ENCODE peak calls at places on chromosomes 7 and 10, in ten cellular contexts. One of them, this sample, is unnamed.

GRCh38 chr10:78594938-78595645 is 473.7 kb upstream of the ZMIZ1 start:
- DNase-seq in NCI-H1092 treated with DMSO at 0.1 percent for 48 hours: peak; percentile 21
- DNase-seq in ecto neural progenitor cell: peak; percentile 20
- DNase-seq in NCI-H524: peak; percentile 3
- DNase-seq in stimulated activated CD4-positive, alpha-beta T cell treated with anti-CD3 and anti-CD28 coated beads, Interleukin-1b, Interleukin-23, amount 100 ng/mL, for 1 hour: no peak
- DNase-seq in EL: no peak
- DNase-seq in neural crest cell: no peak
- DNase-seq in astrocyte of the spinal cord: no peak
- DNase-seq in GM12891: no peak
- DNase-seq in amniotic stem cell: no peak
- DNase-seq in this sample: no peak

GRCh38 chr10:93718937-93719725 is 16.7 kb upstream of the FRA10AC1 start:
- DNase-seq in NCI-H524: no peak
- DNase-seq in amniotic stem cell: no peak
- DNase-seq in EL: no peak
- DNase-seq in neural crest cell: no peak
- DNase-seq in stimulated activated CD4-positive, alpha-beta T cell treated with anti-CD3 and anti-CD28 coated beads, Interleukin-1b, Interleukin-23, amount 100 ng/mL, for 1 hour: no peak
- DNase-seq in GM12891: no peak
- DNase-seq in NCI-H1092 treated with DMSO at 0.1 percent for 48 hours: no peak
- DNase-seq in astrocyte of the spinal cord: no peak
- DNase-seq in ecto neural progenitor cell: no peak
- DNase-seq in this sample: no peak

GRCh38 chr10:24114561-24114960 is 94.4 kb upstream of the KIAA1217 start:
- DNase-seq in NCI-H1092 treated with DMSO at 0.1 percent for 48 hours: no peak
- DNase-seq in neural crest cell: no peak
- DNase-seq in NCI-H524: peak; percentile 84
- DNase-seq in ecto neural progenitor cell: no peak
- DNase-seq in astrocyte of the spinal cord: no peak
- DNase-seq in GM12891: no peak
- DNase-seq in amniotic stem cell: no peak
- DNase-seq in stimulated activated CD4-positive, alpha-beta T cell treated with anti-CD3 and anti-CD28 coated beads, Interleukin-1b, Interleukin-23, amount 100 ng/mL, for 1 hour: no peak
- DNase-seq in EL: no peak
- DNase-seq in this sample: no peak

GRCh38 chr10:129058664-129059155 is 408.3 kb upstream of the MGMT start:
- DNase-seq in ecto neural progenitor cell: peak; percentile 27
- DNase-seq in GM12891: no peak
- DNase-seq in EL: no peak
- DNase-seq in NCI-H1092 treated with DMSO at 0.1 percent for 48 hours: no peak
- DNase-seq in NCI-H524: peak; percentile 2
- DNase-seq in stimulated activated CD4-positive, alpha-beta T cell treated with anti-CD3 and anti-CD28 coated beads, Interleukin-1b, Interleukin-23, amount 100 ng/mL, for 1 hour: no peak
- DNase-seq in astrocyte of the spinal cord: no peak
- DNase-seq in neural crest cell: no peak
- DNase-seq in amniotic stem cell: no peak
- DNase-seq in this sample: no peak

GRCh38 chr10:114364726-114365125 is 39.6 kb downstream of the AFAP1L2 start:
- DNase-seq in stimulated activated CD4-positive, alpha-beta T cell treated with anti-CD3 and anti-CD28 coated beads, Interleukin-1b, Interleukin-23, amount 100 ng/mL, for 1 hour: no peak
- DNase-seq in NCI-H1092 treated with DMSO at 0.1 percent for 48 hours: no peak
- DNase-seq in amniotic stem cell: no peak
- DNase-seq in EL: no peak
- DNase-seq in NCI-H524: no peak
- DNase-seq in GM12891: no peak
- DNase-seq in astrocyte of the spinal cord: no peak
- DNase-seq in ecto neural progenitor cell: no peak
- DNase-seq in neural crest cell: no peak
- DNase-seq in this sample: no peak

GRCh38 chr7:86222806-86223205 is 420.9 kb upstream of the GRM3 start:
- DNase-seq in GM12891: no peak
- DNase-seq in astrocyte of the spinal cord: no peak
- DNase-seq in NCI-H1092 treated with DMSO at 0.1 percent for 48 hours: no peak
- DNase-seq in stimulated activated CD4-positive, alpha-beta T cell treated with anti-CD3 and anti-CD28 coated beads, Interleukin-1b, Interleukin-23, amount 100 ng/mL, for 1 hour: no peak
- DNase-seq in NCI-H524: no peak
- DNase-seq in neural crest cell: no peak
- DNase-seq in EL: no peak
- DNase-seq in ecto neural progenitor cell: no peak
- DNase-seq in amniotic stem cell: no peak
- DNase-seq in this sample: no peak

GRCh38 chr10:654647-654996 is 34.8 kb downstream of the DIP2C start:
- DNase-seq in ecto neural progenitor cell: no peak
- DNase-seq in NCI-H524: no peak
- DNase-seq in astrocyte of the spinal cord: no peak
- DNase-seq in neural crest cell: no peak
- DNase-seq in stimulated activated CD4-positive, alpha-beta T cell treated with anti-CD3 and anti-CD28 coated beads, Interleukin-1b, Interleukin-23, amount 100 ng/mL, for 1 hour: no peak
- DNase-seq in NCI-H1092 treated with DMSO at 0.1 percent for 48 hours: no peak
- DNase-seq in amniotic stem cell: no peak
- DNase-seq in EL: no peak
- DNase-seq in GM12891: no peak
- DNase-seq in this sample: no peak

GRCh38 chr7:50962281-50962883 is 179.7 kb upstream of the GRB10 start:
- DNase-seq in astrocyte of the spinal cord: peak; percentile 8
- DNase-seq in ecto neural progenitor cell: no peak
- DNase-seq in stimulated activated CD4-positive, alpha-beta T cell treated with anti-CD3 and anti-CD28 coated beads, Interleukin-1b, Interleukin-23, amount 100 ng/mL, for 1 hour: no peak
- DNase-seq in NCI-H524: no peak
- DNase-seq in GM12891: no peak
- DNase-seq in NCI-H1092 treated with DMSO at 0.1 percent for 48 hours: no peak
- DNase-seq in neural crest cell: no peak
- DNase-seq in amniotic stem cell: no peak
- DNase-seq in EL: peak; percentile 14
- DNase-seq in this sample: no peak

GRCh38 chr7:130988443-130988842 is 254.4 kb upstream of the KLF14 start:
- DNase-seq in amniotic stem cell: no peak
- DNase-seq in EL: peak; percentile 6
- DNase-seq in GM12891: no peak
- DNase-seq in neural crest cell: no peak
- DNase-seq in NCI-H524: peak; percentile 4
- DNase-seq in astrocyte of the spinal cord: no peak
- DNase-seq in NCI-H1092 treated with DMSO at 0.1 percent for 48 hours: no peak
- DNase-seq in ecto neural progenitor cell: no peak
- DNase-seq in stimulated activated CD4-positive, alpha-beta T cell treated with anti-CD3 and anti-CD28 coated beads, Interleukin-1b, Interleukin-23, amount 100 ng/mL, for 1 hour: no peak
- DNase-seq in this sample: no peak

GRCh38 chr7:100072462-100072861 is 9.1 kb downstream of the ZNF3 start:
- DNase-seq in EL: no peak
- DNase-seq in amniotic stem cell: no peak
- DNase-seq in stimulated activated CD4-positive, alpha-beta T cell treated with anti-CD3 and anti-CD28 coated beads, Interleukin-1b, Interleukin-23, amount 100 ng/mL, for 1 hour: no peak
- DNase-seq in ecto neural progenitor cell: no peak
- DNase-seq in NCI-H1092 treated with DMSO at 0.1 percent for 48 hours: no peak
- DNase-seq in NCI-H524: no peak
- DNase-seq in astrocyte of the spinal cord: no peak
- DNase-seq in GM12891: no peak
- DNase-seq in neural crest cell: no peak
- DNase-seq in this sample: no peak

GRCh38 chr7:7799138-7799537 is 80.7 kb upstream of the RPA3 start:
- DNase-seq in amniotic stem cell: no peak
- DNase-seq in ecto neural progenitor cell: no peak
- DNase-seq in EL: peak; percentile 7
- DNase-seq in stimulated activated CD4-positive, alpha-beta T cell treated with anti-CD3 and anti-CD28 coated beads, Interleukin-1b, Interleukin-23, amount 100 ng/mL, for 1 hour: no peak
- DNase-seq in astrocyte of the spinal cord: no peak
- DNase-seq in NCI-H524: no peak
- DNase-seq in neural crest cell: no peak
- DNase-seq in GM12891: no peak
- DNase-seq in NCI-H1092 treated with DMSO at 0.1 percent for 48 hours: no peak
- DNase-seq in this sample: no peak

GRCh38 chr7:143967398-143967797 is 12.8 kb downstream of the OR2F1 start:
- DNase-seq in EL: no peak
- DNase-seq in astrocyte of the spinal cord: no peak
- DNase-seq in amniotic stem cell: no peak
- DNase-seq in NCI-H524: no peak
- DNase-seq in ecto neural progenitor cell: no peak
- DNase-seq in NCI-H1092 treated with DMSO at 0.1 percent for 48 hours: no peak
- DNase-seq in GM12891: no peak
- DNase-seq in neural crest cell: no peak
- DNase-seq in stimulated activated CD4-positive, alpha-beta T cell treated with anti-CD3 and anti-CD28 coated beads, Interleukin-1b, Interleukin-23, amount 100 ng/mL, for 1 hour: no peak
- DNase-seq in this sample: no peak

GRCh38 chr10:103849880-103850571 is 5.3 kb downstream of the SH3PXD2A start:
- DNase-seq in NCI-H524: no peak
- DNase-seq in NCI-H1092 treated with DMSO at 0.1 percent for 48 hours: no peak
- DNase-seq in astrocyte of the spinal cord: peak; percentile 92
- DNase-seq in neural crest cell: no peak
- DNase-seq in GM12891: no peak
- DNase-seq in EL: peak; percentile 86
- DNase-seq in amniotic stem cell: peak; percentile 43
- DNase-seq in stimulated activated CD4-positive, alpha-beta T cell treated with anti-CD3 and anti-CD28 coated beads, Interleukin-1b, Interleukin-23, amount 100 ng/mL, for 1 hour: no peak
- DNase-seq in ecto neural progenitor cell: no peak
- DNase-seq in this sample: no peak

GRCh38 chr7:1110358-1110757 is 22.4 kb downstream of the GPER1 start:
- DNase-seq in astrocyte of the spinal cord: no peak
- DNase-seq in EL: no peak
- DNase-seq in ecto neural progenitor cell: no peak
- DNase-seq in NCI-H1092 treated with DMSO at 0.1 percent for 48 hours: no peak
- DNase-seq in amniotic stem cell: no peak
- DNase-seq in NCI-H524: no peak
- DNase-seq in stimulated activated CD4-positive, alpha-beta T cell treated with anti-CD3 and anti-CD28 coated beads, Interleukin-1b, Interleukin-23, amount 100 ng/mL, for 1 hour: no peak
- DNase-seq in GM12891: no peak
- DNase-seq in neural crest cell: no peak
- DNase-seq in this sample: no peak

GRCh38 chr10:84493951-84494848 is 165.8 kb downstream of the CCSER2 start:
- DNase-seq in amniotic stem cell: peak; percentile 11
- DNase-seq in ecto neural progenitor cell: no peak
- DNase-seq in neural crest cell: no peak
- DNase-seq in astrocyte of the spinal cord: peak; percentile 62
- DNase-seq in stimulated activated CD4-positive, alpha-beta T cell treated with anti-CD3 and anti-CD28 coated beads, Interleukin-1b, Interleukin-23, amount 100 ng/mL, for 1 hour: no peak
- DNase-seq in EL: peak; percentile 80
- DNase-seq in NCI-H524: no peak
- DNase-seq in NCI-H1092 treated with DMSO at 0.1 percent for 48 hours: no peak
- DNase-seq in GM12891: no peak
- DNase-seq in this sample: no peak

GRCh38 chr7:26428571-26428970 is 136.9 kb downstream of the SNX10 start:
- DNase-seq in GM12891: no peak
- DNase-seq in NCI-H524: peak; percentile 84
- DNase-seq in ecto neural progenitor cell: no peak
- DNase-seq in NCI-H1092 treated with DMSO at 0.1 percent for 48 hours: no peak
- DNase-seq in stimulated activated CD4-positive, alpha-beta T cell treated with anti-CD3 and anti-CD28 coated beads, Interleukin-1b, Interleukin-23, amount 100 ng/mL, for 1 hour: no peak
- DNase-seq in EL: no peak
- DNase-seq in neural crest cell: no peak
- DNase-seq in astrocyte of the spinal cord: no peak
- DNase-seq in amniotic stem cell: no peak
- DNase-seq in this sample: no peak

GRCh38 chr10:98020784-98021183 is 9.6 kb downstream of the CRTAC1 start:
- DNase-seq in stimulated activated CD4-positive, alpha-beta T cell treated with anti-CD3 and anti-CD28 coated beads, Interleukin-1b, Interleukin-23, amount 100 ng/mL, for 1 hour: no peak
- DNase-seq in astrocyte of the spinal cord: no peak
- DNase-seq in GM12891: no peak
- DNase-seq in ecto neural progenitor cell: no peak
- DNase-seq in EL: no peak
- DNase-seq in NCI-H1092 treated with DMSO at 0.1 percent for 48 hours: no peak
- DNase-seq in NCI-H524: no peak
- DNase-seq in amniotic stem cell: no peak
- DNase-seq in neural crest cell: no peak
- DNase-seq in this sample: no peak

GRCh38 chr10:93498196-93498595 is 1.8 kb downstream of the CEP55 start:
- DNase-seq in NCI-H1092 treated with DMSO at 0.1 percent for 48 hours: no peak
- DNase-seq in NCI-H524: no peak
- DNase-seq in amniotic stem cell: no peak
- DNase-seq in neural crest cell: no peak
- DNase-seq in astrocyte of the spinal cord: no peak
- DNase-seq in ecto neural progenitor cell: no peak
- DNase-seq in stimulated activated CD4-positive, alpha-beta T cell treated with anti-CD3 and anti-CD28 coated beads, Interleukin-1b, Interleukin-23, amount 100 ng/mL, for 1 hour: no peak
- DNase-seq in GM12891: no peak
- DNase-seq in EL: no peak
- DNase-seq in this sample: no peak

GRCh38 chr7:6530626-6531491 is 20.4 kb downstream of the GRID2IP start:
- DNase-seq in neural crest cell: no peak
- DNase-seq in NCI-H1092 treated with DMSO at 0.1 percent for 48 hours: no peak
- DNase-seq in GM12891: peak; percentile 71
- DNase-seq in ecto neural progenitor cell: peak; percentile 78
- DNase-seq in amniotic stem cell: no peak
- DNase-seq in stimulated activated CD4-positive, alpha-beta T cell treated with anti-CD3 and anti-CD28 coated beads, Interleukin-1b, Interleukin-23, amount 100 ng/mL, for 1 hour: no peak
- DNase-seq in astrocyte of the spinal cord: no peak
- DNase-seq in EL: no peak
- DNase-seq in NCI-H524: peak; percentile 21
- DNase-seq in this sample: peak; percentile 65

GRCh38 chr10:35335718-35336083 is 608 bp upstream of the CCNY start:
- DNase-seq in GM12891: no peak
- DNase-seq in astrocyte of the spinal cord: no peak
- DNase-seq in NCI-H524: no peak
- DNase-seq in neural crest cell: peak; percentile 12
- DNase-seq in ecto neural progenitor cell: peak; percentile 52
- DNase-seq in stimulated activated CD4-positive, alpha-beta T cell treated with anti-CD3 and anti-CD28 coated beads, Interleukin-1b, Interleukin-23, amount 100 ng/mL, for 1 hour: no peak
- DNase-seq in EL: peak; percentile 23
- DNase-seq in amniotic stem cell: no peak
- DNase-seq in NCI-H1092 treated with DMSO at 0.1 percent for 48 hours: no peak
- DNase-seq in this sample: no peak

GRCh38 chr10:50536617-50537252 is 87.0 kb downstream of the SGMS1 start:
- DNase-seq in GM12891: no peak
- DNase-seq in EL: peak; percentile 31
- DNase-seq in stimulated activated CD4-positive, alpha-beta T cell treated with anti-CD3 and anti-CD28 coated beads, Interleukin-1b, Interleukin-23, amount 100 ng/mL, for 1 hour: no peak
- DNase-seq in NCI-H524: no peak
- DNase-seq in neural crest cell: no peak
- DNase-seq in ecto neural progenitor cell: no peak
- DNase-seq in astrocyte of the spinal cord: peak; percentile 51
- DNase-seq in NCI-H1092 treated with DMSO at 0.1 percent for 48 hours: no peak
- DNase-seq in amniotic stem cell: no peak
- DNase-seq in this sample: no peak

GRCh38 chr10:132458071-132458594 is 61.1 kb downstream of the PWWP2B start:
- DNase-seq in amniotic stem cell: no peak
- DNase-seq in neural crest cell: no peak
- DNase-seq in stimulated activated CD4-positive, alpha-beta T cell treated with anti-CD3 and anti-CD28 coated beads, Interleukin-1b, Interleukin-23, amount 100 ng/mL, for 1 hour: no peak
- DNase-seq in EL: no peak
- DNase-seq in NCI-H1092 treated with DMSO at 0.1 percent for 48 hours: no peak
- DNase-seq in GM12891: no peak
- DNase-seq in ecto neural progenitor cell: no peak
- DNase-seq in NCI-H524: peak; percentile 21
- DNase-seq in astrocyte of the spinal cord: no peak
- DNase-seq in this sample: no peak

GRCh38 chr10:77898323-77899079 is 28.1 kb downstream of the DLG5 start:
- DNase-seq in stimulated activated CD4-positive, alpha-beta T cell treated with anti-CD3 and anti-CD28 coated beads, Interleukin-1b, Interleukin-23, amount 100 ng/mL, for 1 hour: no peak
- DNase-seq in ecto neural progenitor cell: no peak
- DNase-seq in NCI-H524: peak; percentile 81
- DNase-seq in GM12891: no peak
- DNase-seq in EL: no peak
- DNase-seq in amniotic stem cell: no peak
- DNase-seq in astrocyte of the spinal cord: no peak
- DNase-seq in NCI-H1092 treated with DMSO at 0.1 percent for 48 hours: no peak
- DNase-seq in neural crest cell: no peak
- DNase-seq in this sample: no peak

GRCh38 chr10:91163709-91164474 is 56.6 kb upstream of the PCGF5 start:
- DNase-seq in GM12891: peak; percentile 16
- DNase-seq in stimulated activated CD4-positive, alpha-beta T cell treated with anti-CD3 and anti-CD28 coated beads, Interleukin-1b, Interleukin-23, amount 100 ng/mL, for 1 hour: peak; percentile 25
- DNase-seq in astrocyte of the spinal cord: peak; percentile 85
- DNase-seq in ecto neural progenitor cell: no peak
- DNase-seq in NCI-H1092 treated with DMSO at 0.1 percent for 48 hours: no peak
- DNase-seq in neural crest cell: no peak
- DNase-seq in NCI-H524: peak; percentile 10
- DNase-seq in amniotic stem cell: peak; percentile 75
- DNase-seq in EL: peak; percentile 89
- DNase-seq in this sample: peak; percentile 30

GRCh38 chr10:57096044-57096443 is 735.0 kb upstream of the ZWINT start:
- DNase-seq in NCI-H1092 treated with DMSO at 0.1 percent for 48 hours: no peak
- DNase-seq in stimulated activated CD4-positive, alpha-beta T cell treated with anti-CD3 and anti-CD28 coated beads, Interleukin-1b, Interleukin-23, amount 100 ng/mL, for 1 hour: no peak
- DNase-seq in astrocyte of the spinal cord: no peak
- DNase-seq in NCI-H524: no peak
- DNase-seq in GM12891: no peak
- DNase-seq in amniotic stem cell: no peak
- DNase-seq in EL: no peak
- DNase-seq in neural crest cell: no peak
- DNase-seq in ecto neural progenitor cell: no peak
- DNase-seq in this sample: no peak

GRCh38 chr10:73413108-73413527 is 740 bp downstream of the ANXA7 start:
- DNase-seq in neural crest cell: peak; percentile 14
- DNase-seq in ecto neural progenitor cell: no peak
- DNase-seq in amniotic stem cell: no peak
- DNase-seq in NCI-H1092 treated with DMSO at 0.1 percent for 48 hours: peak; percentile 17
- DNase-seq in stimulated activated CD4-positive, alpha-beta T cell treated with anti-CD3 and anti-CD28 coated beads, Interleukin-1b, Interleukin-23, amount 100 ng/mL, for 1 hour: peak; percentile 1
- DNase-seq in NCI-H524: peak; percentile 27
- DNase-seq in EL: peak; percentile 45
- DNase-seq in astrocyte of the spinal cord: peak; percentile 50
- DNase-seq in GM12891: peak; percentile 39
- DNase-seq in this sample: no peak

GRCh38 chr10:121440461-121440860 is 157.8 kb downstream of the FGFR2 start:
- DNase-seq in EL: no peak
- DNase-seq in ecto neural progenitor cell: no peak
- DNase-seq in NCI-H524: no peak
- DNase-seq in astrocyte of the spinal cord: no peak
- DNase-seq in GM12891: no peak
- DNase-seq in neural crest cell: no peak
- DNase-seq in stimulated activated CD4-positive, alpha-beta T cell treated with anti-CD3 and anti-CD28 coated beads, Interleukin-1b, Interleukin-23, amount 100 ng/mL, for 1 hour: no peak
- DNase-seq in amniotic stem cell: no peak
- DNase-seq in NCI-H1092 treated with DMSO at 0.1 percent for 48 hours: no peak
- DNase-seq in this sample: no peak

GRCh38 chr7:134315679-134316538 is 821 bp downstream of the SLC35B4 start:
- DNase-seq in ecto neural progenitor cell: no peak
- DNase-seq in neural crest cell: no peak
- DNase-seq in EL: peak; percentile 45
- DNase-seq in stimulated activated CD4-positive, alpha-beta T cell treated with anti-CD3 and anti-CD28 coated beads, Interleukin-1b, Interleukin-23, amount 100 ng/mL, for 1 hour: no peak
- DNase-seq in NCI-H524: peak; percentile 15
- DNase-seq in amniotic stem cell: no peak
- DNase-seq in GM12891: no peak
- DNase-seq in astrocyte of the spinal cord: peak; percentile 34
- DNase-seq in NCI-H1092 treated with DMSO at 0.1 percent for 48 hours: no peak
- DNase-seq in this sample: no peak

This sample was measured in activated naive CD4-positive, alpha-beta T cell.